ENCODE peak calls at places on chromosomes 1 and 21, in seven cellular contexts. Z is uterus; M is GM20000; Y is Panc1; G is CD4-positive, alpha-beta T cell; R is endodermal cell; D is ovary. A is an unnamed sample.

GRCh38 chr1:85577421-85578320 is 2.9 kb upstream of the CCN1 start:
- DNase-seq in G (no peak), Z (peak; percentile 54), R (peak; percentile 80), M (peak; percentile 45), Y (peak; percentile 82), D (peak; percentile 47), A (no peak)

GRCh38 chr1:62311473-62311943 is 7.7 kb downstream of the KANK4 start:
- DNase-seq in Y (no peak), G (no peak), D (no peak), M (no peak), R (peak; percentile 64), Z (no peak), A (no peak)

GRCh38 chr1:208132287-208132882 is 111.8 kb downstream of the PLXNA2 start:
- DNase-seq in R (peak; percentile 97), Y (no peak), G (peak; percentile 14), M (peak; percentile 76), D (peak; percentile 88), Z (peak; percentile 76), A (peak; percentile 81)

GRCh38 chr1:13540871-13541270 is 27.1 kb upstream of the LRRC38 start:
- DNase-seq in G (no peak), R (no peak), Y (no peak), M (no peak), D (peak; percentile 34), Z (no peak), A (no peak)

GRCh38 chr1:79785964-79786363 is 779.4 kb upstream of the ADGRL4 start:
- DNase-seq in D (no peak), R (no peak), Z (no peak), G (no peak), Y (no peak), M (no peak), A (no peak)

GRCh38 chr1:221878134-221878533 is 136.2 kb upstream of the DUSP10 start:
- DNase-seq in Z (no peak), R (no peak), Y (no peak), D (no peak), G (no peak), M (peak; percentile 46), A (no peak)

GRCh38 chr1:6271001-6271400 is 10.1 kb upstream of the GPR153 start:
- DNase-seq in R (no peak), M (no peak), D (no peak), G (no peak), Z (no peak), Y (no peak), A (no peak)

GRCh38 chr1:93753766-93754763 is 72.4 kb upstream of the BCAR3 start:
- DNase-seq in Y (peak; percentile 80), Z (no peak), D (no peak), R (no peak), G (no peak), M (no peak), A (no peak)

GRCh38 chr1:101207891-101208290 is 28.9 kb upstream of the S1PR1 start:
- DNase-seq in G (no peak), D (no peak), Z (no peak), R (no peak), M (no peak), Y (no peak), A (no peak)

GRCh38 chr1:38908821-38909220 is 27.4 kb upstream of the GJA9 start:
- DNase-seq in R (no peak), Y (no peak), G (no peak), M (no peak), D (no peak), Z (no peak), A (no peak)

GRCh38 chr1:97423397-97423796 is 497.4 kb downstream of the DPYD start:
- DNase-seq in Z (no peak), D (no peak), Y (no peak), R (no peak), G (no peak), M (no peak), A (no peak)

GRCh38 chr21:28832013-28832714 is 160.5 kb downstream of the LTN1 start:
- DNase-seq in D (no peak), Y (peak; percentile 13), G (peak; percentile 9), R (no peak), M (no peak), Z (no peak), A (no peak)

GRCh38 chr1:235532350-235532749 is 28.1 kb upstream of the B3GALNT2 start:
- DNase-seq in G (no peak), D (no peak), M (no peak), R (no peak), Y (no peak), Z (no peak), A (no peak)

GRCh38 chr1:24502168-24503002 is at the start of gene RCAN3:
- DNase-seq in Z (peak; percentile 61), Y (no peak), M (peak; percentile 99), D (peak; percentile 60), G (peak; percentile 79), R (peak; percentile 94), A (peak; percentile 38)

GRCh38 chr1:158286966-158287365 is 2.8 kb upstream of the CD1C start:
- DNase-seq in Z (no peak), R (no peak), G (no peak), Y (no peak), D (no peak), M (peak; percentile 8), A (no peak)

GRCh38 chr1:17531682-17532487 is 7.6 kb upstream of the ARHGEF10L start:
- DNase-seq in M (no peak), R (no peak), Z (peak; percentile 85), Y (no peak), G (no peak), D (peak; percentile 83), A (no peak)

GRCh38 chr1:72435025-72435424 is 152.7 kb upstream of the NEGR1 start:
- DNase-seq in Z (no peak), R (no peak), D (no peak), Y (no peak), M (no peak), G (no peak), A (no peak)

GRCh38 chr1:152460529-152460899 is 46.5 kb upstream of the CRNN start:
- DNase-seq in D (no peak), R (no peak), Z (no peak), Y (no peak), G (no peak), M (no peak), A (no peak)
- TF ChIP-seq CTCF in D (no peak), R (no peak), Z (no peak), Y (peak; percentile 64), G (no peak), M (no peak), A (no peak)

GRCh38 chr1:70221241-70222077 is at the start of gene SRSF11:
- DNase-seq in R (peak; percentile 98), Y (peak; percentile 76), G (peak; percentile 97), Z (peak; percentile 97), D (peak; percentile 98), M (peak; percentile 91), A (peak; percentile 88)
- TF ChIP-seq CTCF in R (peak; percentile 45), Y (no peak), G (peak; percentile 9), Z (peak; percentile 11), D (peak; percentile 18), M (no peak), A (no peak)

GRCh38 chr1:45647248-45648021 is 23.6 kb upstream of the CCDC17 start:
- DNase-seq in M (no peak), R (no peak), Z (no peak), D (no peak), Y (no peak), G (no peak), A (no peak)

GRCh38 chr1:45643341-45643740 is 19.5 kb upstream of the CCDC17 start:
- DNase-seq in R (no peak), G (no peak), Z (no peak), M (no peak), D (no peak), Y (no peak), A (no peak)

GRCh38 chr1:45644661-45645060 is 20.8 kb upstream of the CCDC17 start:
- DNase-seq in R (no peak), Z (no peak), G (no peak), D (no peak), Y (no peak), M (no peak), A (no peak)

GRCh38 chr1:45640293-45640692 is 16.4 kb upstream of the CCDC17 start:
- DNase-seq in Y (no peak), M (no peak), G (no peak), Z (no peak), R (no peak), D (no peak), A (no peak)

GRCh38 chr1:45643978-45644377 is 20.1 kb upstream of the CCDC17 start:
- DNase-seq in Z (no peak), M (no peak), R (no peak), G (no peak), D (no peak), Y (no peak), A (no peak)
- TF ChIP-seq CTCF in Z (no peak), M (no peak), R (peak; percentile 56), G (no peak), D (no peak), Y (peak; percentile 29), A (no peak)

GRCh38 chr1:173467426-173467825 is 9.7 kb upstream of the PRDX6 start:
- DNase-seq in R (no peak), Y (no peak), Z (no peak), G (no peak), D (no peak), M (no peak), A (no peak)

GRCh38 chr1:173469656-173470055 is 7.5 kb upstream of the PRDX6 start:
- DNase-seq in Z (no peak), M (no peak), R (no peak), D (no peak), Y (no peak), G (no peak), A (no peak)

GRCh38 chr1:173473599-173474011 is 3.5 kb upstream of the PRDX6 start:
- DNase-seq in R (no peak), M (no peak), Y (no peak), Z (no peak), G (no peak), D (no peak), A (no peak)

GRCh38 chr1:173474097-173474779 is 2.9 kb upstream of the PRDX6 start:
- DNase-seq in Y (no peak), Z (no peak), R (no peak), D (no peak), G (no peak), M (no peak), A (no peak)

GRCh38 chr1:173470608-173471007 is 6.5 kb upstream of the PRDX6 start:
- DNase-seq in Z (no peak), Y (no peak), D (no peak), G (no peak), M (no peak), R (no peak), A (no peak)
- TF ChIP-seq CTCF in Z (no peak), Y (no peak), D (no peak), G (no peak), M (no peak), R (no peak), A (no peak)